ENCODE peak calls at places on chromosomes 16 and 17, in ten cellular contexts. K, T, R, Y, P, X, W, Q, B and C are unnamed samples.

GRCh38 chr16:16988963-16989362 is 481.8 kb downstream of the XYLT1 start:
- DNase-seq in Y (no peak), B (no peak), X (no peak), T (no peak), W (no peak), K (no peak), R (no peak), P (no peak), Q (no peak), C (no peak)

GRCh38 chr16:57113042-57113453 is 20.7 kb downstream of the CPNE2 start:
- DNase-seq in Y (no peak), B (no peak), K (no peak), T (peak; percentile 50), P (no peak), W (no peak), X (no peak), R (no peak), Q (peak; percentile 30), C (peak; percentile 20)

GRCh38 chr17:8176197-8176940 is at the start of gene TMEM107:
- DNase-seq in X (peak; percentile 97), T (peak; percentile 86), W (peak; percentile 87), K (no peak), P (peak; percentile 72), R (peak; percentile 92), B (peak; percentile 90), Q (peak; percentile 79), Y (peak; percentile 80), C (peak; percentile 83)

GRCh38 chr16:89821438-89822187 is 5.2 kb upstream of the FANCA start:
- DNase-seq in T (no peak), Q (no peak), B (no peak), W (no peak), P (no peak), R (no peak), X (no peak), K (no peak), Y (no peak), C (no peak)

GRCh38 chr16:55901756-55902155 is 26.6 kb upstream of the CES5A start:
- DNase-seq in B (no peak), T (no peak), K (no peak), X (no peak), P (no peak), Q (no peak), W (no peak), Y (no peak), R (no peak), C (no peak)

GRCh38 chr16:28985206-28985605 is 354 bp downstream of the LAT start:
- DNase-seq in Y (no peak), P (no peak), Q (no peak), W (no peak), K (no peak), X (no peak), T (no peak), B (no peak), R (no peak), C (no peak)

GRCh38 chr17:37483311-37484039 is 6.2 kb upstream of the DUSP14 start:
- DNase-seq in P (no peak), X (no peak), W (no peak), K (no peak), B (no peak), T (no peak), Q (peak; percentile 84), R (no peak), Y (no peak), C (no peak)

GRCh38 chr17:83031321-83031945 is 48.0 kb upstream of the METRNL start:
- DNase-seq in Q (no peak), X (no peak), P (no peak), W (no peak), Y (no peak), T (no peak), B (peak; percentile 22), K (no peak), R (no peak), C (no peak)

GRCh38 chr16:24635900-24636610 is 93.4 kb upstream of the TNRC6A start:
- DNase-seq in Q (peak; percentile 95), X (no peak), R (peak; percentile 84), Y (no peak), W (no peak), P (peak; percentile 28), T (peak; percentile 80), K (peak; percentile 50), B (peak; percentile 66), C (peak; percentile 89)

GRCh38 chr17:1638624-1639300 is 6.8 kb downstream of the SCARF1 start:
- DNase-seq in T (no peak), Y (no peak), Q (no peak), R (no peak), P (no peak), W (no peak), K (no peak), X (no peak), B (no peak), C (no peak)

GRCh38 chr17:40936437-40936971 is 942 bp downstream of the KRT23 start:
- DNase-seq in R (no peak), P (peak; percentile 42), T (no peak), K (no peak), X (no peak), Y (no peak), W (no peak), Q (no peak), B (no peak), C (no peak)

GRCh38 chr16:70661918-70662641 is 15.7 kb downstream of the IL34 start:
- DNase-seq in B (no peak), R (no peak), Q (peak; percentile 37), X (no peak), Y (no peak), K (no peak), T (peak; percentile 53), P (no peak), W (no peak), C (no peak)

GRCh38 chr17:32104158-32104557 is 38.1 kb upstream of the RHOT1 start:
- DNase-seq in P (no peak), Q (no peak), W (no peak), B (no peak), X (no peak), Y (no peak), R (no peak), K (no peak), T (no peak), C (no peak)

GRCh38 chr17:2694381-2695242 is 17.0 kb downstream of the CLUH start:
- DNase-seq in K (no peak), R (no peak), Q (no peak), B (peak; percentile 25), Y (no peak), X (no peak), W (no peak), T (no peak), P (no peak), C (no peak)

GRCh38 chr16:51313204-51313603 is 162.1 kb upstream of the SALL1 start:
- DNase-seq in T (no peak), W (no peak), R (no peak), X (no peak), K (no peak), P (no peak), Q (no peak), Y (no peak), B (no peak), C (no peak)

GRCh38 chr16:23403547-23403946 is 49.4 kb downstream of the COG7 start:
- DNase-seq in Q (no peak), Y (no peak), R (no peak), T (no peak), X (no peak), K (no peak), P (no peak), B (no peak), W (no peak), C (no peak)

GRCh38 chr17:59846391-59847165 is 46.2 kb downstream of the TUBD1 start:
- DNase-seq in K (no peak), X (peak; percentile 48), T (peak; percentile 93), P (peak; percentile 96), Y (no peak), Q (peak; percentile 87), W (no peak), B (peak; percentile 45), R (peak; percentile 84), C (peak; percentile 99)

GRCh38 chr16:29844575-29845331 is 18.3 kb downstream of the CDIPT start:
- DNase-seq in R (no peak), K (no peak), P (no peak), B (no peak), X (no peak), Y (no peak), Q (peak; percentile 41), W (no peak), T (no peak), C (no peak)

GRCh38 chr16:67021321-67021720 is 7.6 kb upstream of the CBFB start:
- DNase-seq in Y (no peak), Q (no peak), T (no peak), P (no peak), R (no peak), K (no peak), B (peak; percentile 1), W (no peak), X (no peak), C (no peak)